ENCODE peak calls at places on chromosomes 5 and 9, in six cellular contexts. Q, A, M, S, I and X are unnamed samples. For H3K4me1, the result is how much of the 10 kb centered on the place peaks cover.

GRCh38 chr5:56552612-56553268 is 262.6 kb upstream of the MAP3K1 start:
- DNase-seq in Q (no peak), A (no peak), M (no peak), S (no peak), I (no peak), X (no peak)

GRCh38 chr9:89674667-89675402 is 70.0 kb downstream of the GADD45G start:
- DNase-seq in Q (peak), A (peak), M (peak), S (no peak), I (no peak), X (no peak)

GRCh38 chr9:91541744-91542143 is 118.1 kb upstream of the NFIL3 start:
- DNase-seq in Q (no peak), A (no peak), M (no peak), S (no peak), I (peak), X (no peak)

GRCh38 chr5:111756701-111757581 is at the start of gene NREP:
- DNase-seq in Q (peak), A (peak), M (peak), S (peak), I (peak), X (peak)

GRCh38 chr5:175829718-175830585 is 41.4 kb upstream of the CPLX2 start:
- DNase-seq in Q (no peak), A (no peak), M (no peak), S (no peak), I (no peak), X (no peak)

GRCh38 chr9:134814598-134815215 is 65.9 kb upstream of the FCN2 start:
- DNase-seq in Q (no peak), A (no peak), M (no peak), S (no peak), I (peak), X (no peak)

GRCh38 chr5:75277463-75277862 is 40.8 kb upstream of the ANKRD31 start:
- DNase-seq in Q (no peak), A (no peak), M (peak), S (no peak), I (no peak), X (no peak)

GRCh38 chr5:14250094-14250777 is 107.1 kb downstream of the TRIO start:
- DNase-seq in Q (peak), A (peak), M (peak), S (peak), I (peak), X (peak)

GRCh38 chr5:111901303-111901702 is 144.3 kb upstream of the NREP start:
- DNase-seq in Q (no peak), A (no peak), M (no peak), S (no peak), I (no peak), X (no peak)

GRCh38 chr5:59768204-59769040 is 125.1 kb downstream of the PDE4D start:
- DNase-seq in Q (peak), A (peak), M (peak), S (peak), I (peak), X (peak)

GRCh38 chr9:2320126-2320525 is 301.5 kb upstream of the VLDLR start:
- DNase-seq in Q (no peak), A (no peak), M (no peak), S (no peak), I (peak), X (no peak)

GRCh38 chr9:120792898-120793765 is at the start of gene FBXW2:
- DNase-seq in Q (peak), A (peak), M (peak), S (peak), I (peak), X (peak)

GRCh38 chr5:57408714-57409113 is 73.9 kb downstream of the ACTBL2 start:
- DNase-seq in Q (no peak), A (no peak), M (no peak), S (no peak), I (peak), X (no peak)

GRCh38 chr5:88883566-88884434 is 816 bp upstream of the MEF2C start:
- DNase-seq in Q (peak), A (peak), M (peak), S (peak), I (peak), X (peak)
- TF ChIP-seq CTCF in Q (no peak), A (no peak), M (no peak), S (no peak), I (no peak), X (no peak)

GRCh38 chr9:110133608-110134214 is 74.2 kb downstream of the C9orf152 start:
- DNase-seq in Q (no peak), A (no peak), M (no peak), S (no peak), I (peak), X (no peak)
- H3K4me1 ChIP-seq in Q (under half), A (half or more), M (under half), S (half or more), I (under half), X (under half)

GRCh38 chr9:111900081-111900805 is 3.6 kb downstream of the UGCG start:
- DNase-seq in Q (no peak), A (no peak), M (no peak), S (no peak), I (no peak), X (no peak)
- H3K4me3 ChIP-seq in Q (no peak), A (no peak), M (peak), S (no peak), I (peak), X (no peak)

GRCh38 chr9:81522721-81523551 is 166.4 kb downstream of the TLE1 start:
- DNase-seq in Q (peak), A (no peak), M (no peak), S (peak), I (peak), X (no peak)
- TF ChIP-seq CTCF in Q (peak), A (peak), M (peak), S (peak), I (peak), X (peak)

GRCh38 chr5:114387433-114387832 is 25.6 kb downstream of the KCNN2 start:
- DNase-seq in Q (no peak), A (no peak), M (no peak), S (no peak), I (no peak), X (no peak)

GRCh38 chr5:114390431-114390830 is 28.6 kb downstream of the KCNN2 start:
- DNase-seq in Q (no peak), A (no peak), M (no peak), S (no peak), I (peak), X (no peak)

GRCh38 chr5:114393159-114393558 is 31.3 kb downstream of the KCNN2 start:
- DNase-seq in Q (no peak), A (no peak), M (no peak), S (no peak), I (no peak), X (no peak)

GRCh38 chr5:114391321-114391720 is 29.5 kb downstream of the KCNN2 start:
- DNase-seq in Q (no peak), A (no peak), M (no peak), S (no peak), I (peak), X (no peak)
- H3K4me1 ChIP-seq in Q (under half), A (under half), M (under half), S (under half), I (under half), X (under half)

GRCh38 chr9:76255781-76256455 is 138.3 kb downstream of the RFK start:
- DNase-seq in Q (peak), A (peak), M (peak), S (peak), I (peak), X (peak)
- H3K4me3 ChIP-seq in Q (no peak), A (peak), M (no peak), S (no peak), I (peak), X (no peak)

GRCh38 chr5:127042593-127042992 is 12.2 kb upstream of the MARCHF3 start:
- DNase-seq in Q (no peak), A (no peak), M (no peak), S (no peak), I (peak), X (no peak)
- TF ChIP-seq CTCF in Q (no peak), A (no peak), M (no peak), S (no peak), I (peak), X (no peak)

GRCh38 chr5:179699640-179700298 is 1.0 kb downstream of the CANX start:
- DNase-seq in Q (peak), A (no peak), M (peak), S (peak), I (peak), X (no peak)
- H3K4me1 ChIP-seq in Q (under half), A (under half), M (under half), S (under half), I (under half), X (under half)